ENCODE peak calls at places on chromosomes 5 and 9, in nine cellular contexts. D, B, G, K, M, L, Z, H and F are unnamed samples.

GRCh38 chr5:159890141-159890540 is 26.1 kb upstream of the ADRA1B start:
- DNase-seq in D (no peak), B (no peak), G (no peak), K (no peak), M (no peak), L (no peak), Z (no peak), H (no peak), F (no peak)

GRCh38 chr5:129367883-129368282 is 92.2 kb upstream of the ADAMTS19 start:
- DNase-seq in D (no peak), B (no peak), G (no peak), K (no peak), M (no peak), L (no peak), Z (no peak), H (no peak), F (no peak)

GRCh38 chr5:102758576-102758975 is 3.5 kb downstream of the PAM start:
- DNase-seq in D (no peak), B (no peak), G (no peak), K (no peak), M (no peak), L (no peak), Z (no peak), H (no peak), F (no peak)

GRCh38 chr5:114782869-114783268 is 386.8 kb downstream of the TRIM36 start:
- DNase-seq in D (peak), B (no peak), G (no peak), K (no peak), M (no peak), L (peak), Z (peak), H (no peak), F (no peak)

GRCh38 chr9:91843623-91844111 is 106.4 kb downstream of the ROR2 start:
- DNase-seq in D (no peak), B (peak), G (no peak), K (no peak), M (no peak), L (no peak), Z (no peak), H (no peak), F (no peak)

GRCh38 chr9:15416880-15417279 is 5.8 kb upstream of the SNAPC3 start:
- DNase-seq in D (no peak), B (no peak), G (peak), K (peak), M (peak), L (peak), Z (no peak), H (no peak), F (no peak)

GRCh38 chr5:68646142-68646541 is 430.6 kb downstream of the PIK3R1 start:
- DNase-seq in D (no peak), B (no peak), G (no peak), K (no peak), M (no peak), L (no peak), Z (no peak), H (peak), F (no peak)

GRCh38 chr5:126508962-126509279 is 85.7 kb downstream of the GRAMD2B start:
- DNase-seq in D (no peak), B (no peak), G (no peak), K (no peak), M (peak), L (no peak), Z (no peak), H (no peak), F (no peak)

GRCh38 chr9:95506438-95506691 is 10.4 kb downstream of the PTCH1 start:
- DNase-seq in D (no peak), B (no peak), G (peak), K (peak), M (no peak), L (no peak), Z (peak), H (no peak), F (no peak)

GRCh38 chr9:132637351-132637750 is 32.4 kb downstream of the DDX31 start:
- DNase-seq in D (no peak), B (no peak), G (no peak), K (no peak), M (no peak), L (no peak), Z (no peak), H (no peak), F (no peak)

GRCh38 chr5:150780180-150780692 is 1.7 kb downstream of the SMIM3 start:
- DNase-seq in D (peak), B (no peak), G (peak), K (no peak), M (peak), L (no peak), Z (peak), H (no peak), F (no peak)

GRCh38 chr5:54234304-54234938 is 76.0 kb downstream of the ARL15 start:
- DNase-seq in D (no peak), B (no peak), G (peak), K (no peak), M (no peak), L (no peak), Z (no peak), H (no peak), F (no peak)

GRCh38 chr9:136923881-136924280 is 20.7 kb downstream of the FBXW5 start:
- DNase-seq in D (no peak), B (no peak), G (no peak), K (no peak), M (no peak), L (peak), Z (no peak), H (no peak), F (no peak)

GRCh38 chr9:136645903-136646754 is 16.6 kb upstream of the EGFL7 start:
- DNase-seq in D (no peak), B (no peak), G (no peak), K (no peak), M (no peak), L (no peak), Z (peak), H (no peak), F (peak)

GRCh38 chr5:53922508-53923498 is 362.4 kb downstream of the NDUFS4 start:
- DNase-seq in D (no peak), B (no peak), G (peak), K (no peak), M (no peak), L (no peak), Z (no peak), H (no peak), F (no peak)

DNA sequence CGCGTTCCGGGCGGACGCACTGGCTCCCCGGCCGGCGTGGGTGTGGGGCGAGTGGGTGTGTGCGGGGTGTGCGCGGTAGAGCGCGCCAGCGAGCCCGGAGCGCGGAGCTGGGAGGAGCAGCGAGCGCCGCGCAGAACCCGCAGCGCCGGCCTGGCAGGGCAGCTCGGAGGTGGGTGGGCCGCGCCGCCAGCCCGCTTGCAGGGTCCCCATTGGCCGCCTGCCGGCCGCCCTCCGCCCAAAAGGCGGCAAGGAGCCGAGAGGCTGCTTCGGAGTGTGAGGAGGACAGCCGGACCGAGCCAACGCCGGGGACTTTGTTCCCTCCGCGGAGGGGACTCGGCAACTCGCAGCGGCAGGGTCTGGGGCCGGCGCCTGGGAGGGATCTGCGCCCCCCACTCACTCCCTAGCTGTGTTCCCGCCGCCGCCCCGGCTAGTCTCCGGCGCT is at the start of gene DAPK1:
- DNase-seq in D (no peak), B (no peak), G (peak), K (peak), M (no peak), L (peak), Z (peak), H (no peak), F (no peak)
- TF ChIP-seq CTCF in D (no peak), B (no peak), G (peak), K (no peak), M (peak), L (peak), Z (no peak), H (no peak), F (no peak)

GRCh38 chr9:38668791-38669466 is 48.5 kb upstream of the ANKRD18A start:
- DNase-seq in D (no peak), B (no peak), G (no peak), K (no peak), M (no peak), L (no peak), Z (no peak), H (no peak), F (no peak)

GRCh38 chr9:38659538-38659937 is 39.1 kb upstream of the ANKRD18A start:
- DNase-seq in D (no peak), B (no peak), G (no peak), K (no peak), M (no peak), L (no peak), Z (no peak), H (no peak), F (no peak)

GRCh38 chr9:38662763-38663593 is 42.6 kb upstream of the ANKRD18A start:
- DNase-seq in D (no peak), B (no peak), G (no peak), K (no peak), M (no peak), L (no peak), Z (no peak), H (no peak), F (no peak)
- TF ChIP-seq CTCF in D (no peak), B (no peak), G (no peak), K (no peak), M (no peak), L (peak), Z (peak), H (no peak), F (no peak)

DNA sequence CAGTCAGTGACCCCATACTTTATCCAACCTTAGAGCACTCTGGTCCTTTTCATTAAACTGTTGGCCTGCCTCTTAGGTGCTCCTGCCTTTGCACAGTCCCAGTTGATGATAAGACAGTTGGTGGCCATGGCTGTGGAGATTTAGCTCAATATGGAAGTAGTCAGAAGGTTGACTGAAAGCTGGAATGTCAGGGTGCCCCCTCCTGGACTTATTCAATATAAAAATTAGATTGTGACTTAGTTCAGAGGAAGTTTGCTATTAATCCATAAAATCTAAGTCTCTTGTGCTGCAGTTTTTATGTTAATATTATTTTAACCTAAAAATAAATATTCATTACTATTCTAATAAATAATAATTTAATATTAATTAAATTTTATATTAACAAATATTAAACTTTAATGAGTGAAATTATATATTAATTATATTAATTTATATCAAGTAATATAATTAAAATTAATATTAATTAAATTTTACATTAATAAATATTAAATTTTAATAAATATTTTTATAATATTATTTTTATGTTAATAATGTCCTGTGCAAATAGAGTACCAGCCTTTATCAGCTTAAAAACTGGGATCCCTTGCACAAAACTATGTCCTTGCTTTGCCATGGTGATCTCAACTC is 77.7 kb upstream of the ADAMTSL1 start:
- DNase-seq in D (no peak), B (no peak), G (peak), K (peak), M (no peak), L (no peak), Z (no peak), H (no peak), F (no peak)
- TF ChIP-seq CTCF in D (no peak), B (no peak), G (no peak), K (no peak), M (no peak), L (peak), Z (no peak), H (peak), F (no peak)

GRCh38 chr9:77291714-77292113 is 114.4 kb downstream of the VPS13A start:
- DNase-seq in D (no peak), B (no peak), G (no peak), K (peak), M (no peak), L (peak), Z (no peak), H (no peak), F (no peak)
- TF ChIP-seq CTCF in D (no peak), B (no peak), G (no peak), K (peak), M (peak), L (peak), Z (no peak), H (peak), F (no peak)

GRCh38 chr5:6584727-6585126 is 48.1 kb downstream of the NSUN2 start:
- DNase-seq in D (no peak), B (no peak), G (no peak), K (no peak), M (no peak), L (no peak), Z (no peak), H (no peak), F (no peak)

GRCh38 chr5:6582507-6583048 is 50.3 kb downstream of the NSUN2 start:
- DNase-seq in D (no peak), B (no peak), G (no peak), K (no peak), M (no peak), L (peak), Z (no peak), H (no peak), F (no peak)

GRCh38 chr5:6581559-6582426 is 51.1 kb downstream of the NSUN2 start:
- DNase-seq in D (no peak), B (no peak), G (no peak), K (no peak), M (no peak), L (no peak), Z (no peak), H (no peak), F (no peak)

GRCh38 chr5:6584101-6584645 is 48.7 kb downstream of the NSUN2 start:
- DNase-seq in D (no peak), B (peak), G (no peak), K (no peak), M (no peak), L (no peak), Z (no peak), H (no peak), F (no peak)

GRCh38 chr5:6583049-6583880 is 49.6 kb downstream of the NSUN2 start:
- DNase-seq in D (no peak), B (no peak), G (peak), K (peak), M (no peak), L (peak), Z (no peak), H (no peak), F (peak)
- TF ChIP-seq CTCF in D (peak), B (peak), G (no peak), K (no peak), M (peak), L (peak), Z (peak), H (peak), F (no peak)

GRCh38 chr5:80343067-80343466 is 23.3 kb downstream of the SPZ1 start:
- DNase-seq in D (no peak), B (no peak), G (no peak), K (no peak), M (no peak), L (no peak), Z (no peak), H (no peak), F (no peak)

GRCh38 chr5:80341376-80341775 is 21.6 kb downstream of the SPZ1 start:
- DNase-seq in D (no peak), B (no peak), G (no peak), K (no peak), M (no peak), L (no peak), Z (no peak), H (no peak), F (no peak)

GRCh38 chr5:80346055-80346454 is 26.3 kb downstream of the SPZ1 start:
- DNase-seq in D (no peak), B (no peak), G (peak), K (peak), M (peak), L (peak), Z (no peak), H (no peak), F (no peak)
- TF ChIP-seq CTCF in D (no peak), B (no peak), G (peak), K (peak), M (peak), L (peak), Z (no peak), H (peak), F (no peak)